ENCODE peak calls at places on chromosomes 12 and 14, in eight cellular contexts. M, L, D, P, K, Y, O and X are unnamed samples.

GRCh38 chr12:46230985-46231384 is 37.9 kb downstream of the SLC38A1 start:
- DNase-seq in M (no peak), L (no peak), D (no peak), P (no peak), K (no peak), Y (no peak), O (no peak), X (no peak)

GRCh38 chr12:48972213-48973021 is 882 bp upstream of the WNT10B start:
- DNase-seq in M (no peak), L (peak; percentile 78), D (no peak), P (no peak), K (no peak), Y (no peak), O (no peak), X (peak; percentile 31)

GRCh38 chr12:98533723-98534251 is 18.4 kb downstream of the TMPO start:
- DNase-seq in M (no peak), L (peak; percentile 74), D (no peak), P (no peak), K (no peak), Y (no peak), O (no peak), X (peak; percentile 63)

GRCh38 chr12:69405466-69405865 is 45.9 kb downstream of the YEATS4 start:
- DNase-seq in M (peak; percentile 99), L (peak; percentile 98), D (no peak), P (peak; percentile 95), K (no peak), Y (no peak), O (no peak), X (peak; percentile 98)

GRCh38 chr12:118544569-118544968 is 168.2 kb downstream of the SUDS3 start:
- DNase-seq in M (no peak), L (peak; percentile 80), D (no peak), P (peak; percentile 25), K (no peak), Y (no peak), O (no peak), X (peak; percentile 78)

GRCh38 chr12:11771356-11771755 is 121.9 kb downstream of the ETV6 start:
- DNase-seq in M (no peak), L (peak; percentile 33), D (no peak), P (no peak), K (no peak), Y (no peak), O (no peak), X (peak; percentile 66)

GRCh38 chr12:47356129-47356622 is 276.4 kb upstream of the AMIGO2 start:
- DNase-seq in M (no peak), L (no peak), D (no peak), P (no peak), K (no peak), Y (no peak), O (no peak), X (peak; percentile 25)

GRCh38 chr14:77217551-77217950 is 36.0 kb downstream of the TMEM63C start:
- DNase-seq in M (no peak), L (no peak), D (no peak), P (no peak), K (no peak), Y (no peak), O (no peak), X (no peak)

GRCh38 chr12:64796205-64796845 is 28.1 kb upstream of the TBC1D30 start:
- DNase-seq in M (no peak), L (peak; percentile 89), D (peak; percentile 43), P (peak; percentile 93), K (peak; percentile 77), Y (no peak), O (peak; percentile 83), X (peak; percentile 82)

GRCh38 chr14:104426771-104427125 is 152.8 kb upstream of the C14orf180 start:
- DNase-seq in M (no peak), L (no peak), D (no peak), P (no peak), K (no peak), Y (no peak), O (no peak), X (no peak)

GRCh38 chr12:100375023-100375737 is 18.3 kb downstream of the SLC17A8 start:
- DNase-seq in M (no peak), L (peak; percentile 54), D (no peak), P (peak; percentile 68), K (peak; percentile 34), Y (peak; percentile 67), O (no peak), X (no peak)

GRCh38 chr12:24743891-24744793 is 204.8 kb downstream of the BCAT1 start:
- DNase-seq in M (no peak), L (peak; percentile 37), D (no peak), P (no peak), K (no peak), Y (no peak), O (no peak), X (peak; percentile 90)

GRCh38 chr14:83291716-83292115 is 1758.1 kb upstream of the SEL1L start:
- DNase-seq in M (no peak), L (no peak), D (no peak), P (peak; percentile 3), K (no peak), Y (no peak), O (no peak), X (no peak)

GRCh38 chr12:45674583-45674982 is 54.9 kb upstream of the ARID2 start:
- DNase-seq in M (peak; percentile 6), L (peak; percentile 92), D (no peak), P (peak; percentile 79), K (peak; percentile 87), Y (peak; percentile 73), O (no peak), X (peak; percentile 4)

GRCh38 chr14:67396381-67396965 is 15.5 kb downstream of the PLEK2 start:
- DNase-seq in M (no peak), L (peak; percentile 72), D (no peak), P (no peak), K (no peak), Y (no peak), O (no peak), X (no peak)

GRCh38 chr12:120353556-120354317 is 15.2 kb downstream of the MSI1 start:
- DNase-seq in M (no peak), L (no peak), D (no peak), P (no peak), K (no peak), Y (no peak), O (no peak), X (peak; percentile 96)